ENCODE peak calls at places on chromosomes 13 and 19, in nine cellular contexts. One of them, this sample, is unnamed.

GRCh38 chr19:2164020-2164988 is 571 bp downstream of the DOT1L start:
- DNase-seq in GM03348: peak
- DNase-seq in stimulated activated CD8-positive, alpha-beta memory T cell treated with anti-CD3 and anti-CD28 coated beads, Interleukin-7, amount 100 ng/mL, for 1 hour: no peak
- DNase-seq in aorta: no peak
- DNase-seq in lower lobe of right lung: no peak
- DNase-seq in NCI-H748 treated with DMSO at 0.1 percent for 48 hours: no peak
- DNase-seq in AG09319: no peak
- DNase-seq in activated gamma-delta T cell treated with Interleukin-2 at 50 U/mL for 16 hours: no peak
- DNase-seq in NCI-H187 treated with DMSO at 0.1 percent for 48 hours: no peak
- DNase-seq in this sample: no peak

GRCh38 chr19:18519962-18520847 is 1.7 kb downstream of the ELL start:
- DNase-seq in lower lobe of right lung: no peak
- DNase-seq in aorta: peak
- DNase-seq in NCI-H187 treated with DMSO at 0.1 percent for 48 hours: no peak
- DNase-seq in AG09319: no peak
- DNase-seq in stimulated activated CD8-positive, alpha-beta memory T cell treated with anti-CD3 and anti-CD28 coated beads, Interleukin-7, amount 100 ng/mL, for 1 hour: no peak
- DNase-seq in GM03348: peak
- DNase-seq in NCI-H748 treated with DMSO at 0.1 percent for 48 hours: peak
- DNase-seq in activated gamma-delta T cell treated with Interleukin-2 at 50 U/mL for 16 hours: peak
- DNase-seq in this sample: peak

GRCh38 chr13:98350746-98351330 is 173.8 kb upstream of the RNF113B start:
- DNase-seq in AG09319: no peak
- DNase-seq in lower lobe of right lung: no peak
- DNase-seq in GM03348: no peak
- DNase-seq in activated gamma-delta T cell treated with Interleukin-2 at 50 U/mL for 16 hours: no peak
- DNase-seq in aorta: no peak
- DNase-seq in stimulated activated CD8-positive, alpha-beta memory T cell treated with anti-CD3 and anti-CD28 coated beads, Interleukin-7, amount 100 ng/mL, for 1 hour: no peak
- DNase-seq in NCI-H748 treated with DMSO at 0.1 percent for 48 hours: no peak
- DNase-seq in NCI-H187 treated with DMSO at 0.1 percent for 48 hours: no peak
- DNase-seq in this sample: no peak

GRCh38 chr19:48102870-48103751 is 7.5 kb downstream of the PLA2G4C start:
- DNase-seq in AG09319: no peak
- DNase-seq in activated gamma-delta T cell treated with Interleukin-2 at 50 U/mL for 16 hours: no peak
- DNase-seq in aorta: no peak
- DNase-seq in NCI-H187 treated with DMSO at 0.1 percent for 48 hours: no peak
- DNase-seq in NCI-H748 treated with DMSO at 0.1 percent for 48 hours: peak
- DNase-seq in GM03348: peak
- DNase-seq in lower lobe of right lung: no peak
- DNase-seq in stimulated activated CD8-positive, alpha-beta memory T cell treated with anti-CD3 and anti-CD28 coated beads, Interleukin-7, amount 100 ng/mL, for 1 hour: no peak
- DNase-seq in this sample: no peak

GRCh38 chr19:33868821-33869412 is 72.2 kb downstream of the KCTD15 start:
- DNase-seq in GM03348: peak
- DNase-seq in NCI-H187 treated with DMSO at 0.1 percent for 48 hours: no peak
- DNase-seq in activated gamma-delta T cell treated with Interleukin-2 at 50 U/mL for 16 hours: no peak
- DNase-seq in aorta: peak
- DNase-seq in NCI-H748 treated with DMSO at 0.1 percent for 48 hours: no peak
- DNase-seq in AG09319: no peak
- DNase-seq in stimulated activated CD8-positive, alpha-beta memory T cell treated with anti-CD3 and anti-CD28 coated beads, Interleukin-7, amount 100 ng/mL, for 1 hour: no peak
- DNase-seq in lower lobe of right lung: no peak
- DNase-seq in this sample: no peak

GRCh38 chr13:99288069-99288468 is 19.1 kb downstream of the GPR183 start:
- DNase-seq in NCI-H187 treated with DMSO at 0.1 percent for 48 hours: no peak
- DNase-seq in stimulated activated CD8-positive, alpha-beta memory T cell treated with anti-CD3 and anti-CD28 coated beads, Interleukin-7, amount 100 ng/mL, for 1 hour: no peak
- DNase-seq in aorta: no peak
- DNase-seq in activated gamma-delta T cell treated with Interleukin-2 at 50 U/mL for 16 hours: no peak
- DNase-seq in AG09319: no peak
- DNase-seq in NCI-H748 treated with DMSO at 0.1 percent for 48 hours: no peak
- DNase-seq in GM03348: no peak
- DNase-seq in lower lobe of right lung: no peak
- DNase-seq in this sample: no peak

GRCh38 chr19:48553676-48554384 is 1.9 kb downstream of the SULT2B1 start:
- DNase-seq in aorta: no peak
- DNase-seq in activated gamma-delta T cell treated with Interleukin-2 at 50 U/mL for 16 hours: no peak
- DNase-seq in NCI-H748 treated with DMSO at 0.1 percent for 48 hours: no peak
- DNase-seq in lower lobe of right lung: peak
- DNase-seq in GM03348: peak
- DNase-seq in stimulated activated CD8-positive, alpha-beta memory T cell treated with anti-CD3 and anti-CD28 coated beads, Interleukin-7, amount 100 ng/mL, for 1 hour: no peak
- DNase-seq in AG09319: no peak
- DNase-seq in NCI-H187 treated with DMSO at 0.1 percent for 48 hours: no peak
- DNase-seq in this sample: no peak

GRCh38 chr13:113456116-113456702 is 2.9 kb upstream of the ADPRHL1 start:
- DNase-seq in NCI-H187 treated with DMSO at 0.1 percent for 48 hours: no peak
- DNase-seq in aorta: no peak
- DNase-seq in stimulated activated CD8-positive, alpha-beta memory T cell treated with anti-CD3 and anti-CD28 coated beads, Interleukin-7, amount 100 ng/mL, for 1 hour: no peak
- DNase-seq in NCI-H748 treated with DMSO at 0.1 percent for 48 hours: no peak
- DNase-seq in activated gamma-delta T cell treated with Interleukin-2 at 50 U/mL for 16 hours: no peak
- DNase-seq in GM03348: no peak
- DNase-seq in lower lobe of right lung: no peak
- DNase-seq in AG09319: no peak
- DNase-seq in this sample: no peak

GRCh38 chr13:111881700-111882099 is 185.2 kb upstream of the SOX1 start:
- DNase-seq in NCI-H748 treated with DMSO at 0.1 percent for 48 hours: no peak
- DNase-seq in stimulated activated CD8-positive, alpha-beta memory T cell treated with anti-CD3 and anti-CD28 coated beads, Interleukin-7, amount 100 ng/mL, for 1 hour: no peak
- DNase-seq in lower lobe of right lung: no peak
- DNase-seq in GM03348: no peak
- DNase-seq in activated gamma-delta T cell treated with Interleukin-2 at 50 U/mL for 16 hours: no peak
- DNase-seq in AG09319: no peak
- DNase-seq in aorta: no peak
- DNase-seq in NCI-H187 treated with DMSO at 0.1 percent for 48 hours: no peak
- DNase-seq in this sample: no peak

GRCh38 chr19:46218160-46218559 is 11.4 kb upstream of the IGFL1 start:
- DNase-seq in AG09319: no peak
- DNase-seq in GM03348: no peak
- DNase-seq in NCI-H187 treated with DMSO at 0.1 percent for 48 hours: no peak
- DNase-seq in activated gamma-delta T cell treated with Interleukin-2 at 50 U/mL for 16 hours: no peak
- DNase-seq in NCI-H748 treated with DMSO at 0.1 percent for 48 hours: no peak
- DNase-seq in stimulated activated CD8-positive, alpha-beta memory T cell treated with anti-CD3 and anti-CD28 coated beads, Interleukin-7, amount 100 ng/mL, for 1 hour: no peak
- DNase-seq in aorta: no peak
- DNase-seq in lower lobe of right lung: no peak
- DNase-seq in this sample: no peak

GRCh38 chr19:42316223-42317211 is 3.4 kb downstream of the TMEM145 start:
- DNase-seq in activated gamma-delta T cell treated with Interleukin-2 at 50 U/mL for 16 hours: no peak
- DNase-seq in AG09319: no peak
- DNase-seq in NCI-H748 treated with DMSO at 0.1 percent for 48 hours: no peak
- DNase-seq in GM03348: peak
- DNase-seq in aorta: peak
- DNase-seq in lower lobe of right lung: peak
- DNase-seq in NCI-H187 treated with DMSO at 0.1 percent for 48 hours: no peak
- DNase-seq in stimulated activated CD8-positive, alpha-beta memory T cell treated with anti-CD3 and anti-CD28 coated beads, Interleukin-7, amount 100 ng/mL, for 1 hour: no peak
- DNase-seq in this sample: peak

GRCh38 chr19:28444371-28444770 is 768.6 kb downstream of the UQCRFS1 start:
- DNase-seq in NCI-H187 treated with DMSO at 0.1 percent for 48 hours: no peak
- DNase-seq in lower lobe of right lung: no peak
- DNase-seq in GM03348: no peak
- DNase-seq in stimulated activated CD8-positive, alpha-beta memory T cell treated with anti-CD3 and anti-CD28 coated beads, Interleukin-7, amount 100 ng/mL, for 1 hour: no peak
- DNase-seq in aorta: no peak
- DNase-seq in NCI-H748 treated with DMSO at 0.1 percent for 48 hours: no peak
- DNase-seq in AG09319: no peak
- DNase-seq in activated gamma-delta T cell treated with Interleukin-2 at 50 U/mL for 16 hours: no peak
- DNase-seq in this sample: peak

GRCh38 chr19:18419699-18420460 is 682 bp downstream of the SSBP4 start:
- DNase-seq in lower lobe of right lung: peak
- DNase-seq in stimulated activated CD8-positive, alpha-beta memory T cell treated with anti-CD3 and anti-CD28 coated beads, Interleukin-7, amount 100 ng/mL, for 1 hour: no peak
- DNase-seq in activated gamma-delta T cell treated with Interleukin-2 at 50 U/mL for 16 hours: peak
- DNase-seq in GM03348: no peak
- DNase-seq in aorta: peak
- DNase-seq in NCI-H748 treated with DMSO at 0.1 percent for 48 hours: no peak
- DNase-seq in AG09319: no peak
- DNase-seq in NCI-H187 treated with DMSO at 0.1 percent for 48 hours: no peak
- DNase-seq in this sample: no peak

GRCh38 chr19:3604227-3604986 is 2.3 kb downstream of the TBXA2R start:
- DNase-seq in GM03348: no peak
- DNase-seq in lower lobe of right lung: no peak
- DNase-seq in AG09319: no peak
- DNase-seq in NCI-H187 treated with DMSO at 0.1 percent for 48 hours: no peak
- DNase-seq in stimulated activated CD8-positive, alpha-beta memory T cell treated with anti-CD3 and anti-CD28 coated beads, Interleukin-7, amount 100 ng/mL, for 1 hour: no peak
- DNase-seq in activated gamma-delta T cell treated with Interleukin-2 at 50 U/mL for 16 hours: no peak
- DNase-seq in NCI-H748 treated with DMSO at 0.1 percent for 48 hours: no peak
- DNase-seq in aorta: peak
- DNase-seq in this sample: no peak

GRCh38 chr19:37999309-38000213 is 92.6 kb downstream of the SIPA1L3 start:
- DNase-seq in NCI-H748 treated with DMSO at 0.1 percent for 48 hours: no peak
- DNase-seq in lower lobe of right lung: no peak
- DNase-seq in aorta: peak
- DNase-seq in AG09319: peak
- DNase-seq in NCI-H187 treated with DMSO at 0.1 percent for 48 hours: no peak
- DNase-seq in stimulated activated CD8-positive, alpha-beta memory T cell treated with anti-CD3 and anti-CD28 coated beads, Interleukin-7, amount 100 ng/mL, for 1 hour: no peak
- DNase-seq in GM03348: peak
- DNase-seq in activated gamma-delta T cell treated with Interleukin-2 at 50 U/mL for 16 hours: no peak
- DNase-seq in this sample: no peak

GRCh38 chr13:99045396-99045795 is 67.5 kb upstream of the DOCK9 start:
- DNase-seq in aorta: no peak
- DNase-seq in stimulated activated CD8-positive, alpha-beta memory T cell treated with anti-CD3 and anti-CD28 coated beads, Interleukin-7, amount 100 ng/mL, for 1 hour: no peak
- DNase-seq in activated gamma-delta T cell treated with Interleukin-2 at 50 U/mL for 16 hours: no peak
- DNase-seq in lower lobe of right lung: no peak
- DNase-seq in NCI-H748 treated with DMSO at 0.1 percent for 48 hours: no peak
- DNase-seq in AG09319: no peak
- DNase-seq in GM03348: no peak
- DNase-seq in NCI-H187 treated with DMSO at 0.1 percent for 48 hours: no peak
- DNase-seq in this sample: no peak